ENCODE peak calls at places on chromosomes 7 and 10, in ten cellular contexts. One of them, this sample, is unnamed.

GRCh38 chr7:79529214-79529895 is 75.9 kb upstream of the MAGI2 start:
- DNase-seq in Ammon's horn: peak; percentile 25
- DNase-seq in HTR-8/SVneo: no peak
- DNase-seq in stimulated activated CD4-positive, alpha-beta T cell treated with anti-CD3 and anti-CD28 coated beads, Interleukin-12 subunit alpha, Interleukin-12 subunit beta, amount 100 ng/mL, for 48 hours: no peak
- DNase-seq in activated CD4-positive, alpha-beta T cell treated with anti-CD3 and anti-CD28 coated beads, Interleukin-2, amount 10 ng/mL, durations not matched to agents 7 days and 5 days: no peak
- DNase-seq in substantia nigra: no peak
- DNase-seq in stimulated activated CD8-positive, alpha-beta memory T cell treated with anti-CD3 and anti-CD28 coated beads, Interleukin-4, amount 100 ng/mL, for 1 hour: no peak
- DNase-seq in astrocyte of the spinal cord: no peak
- DNase-seq in AG04450: no peak
- DNase-seq in AML-193: no peak
- DNase-seq in this sample: no peak

GRCh38 chr7:725223-726005 is 1.1 kb upstream of the DNAAF5 start:
- DNase-seq in Ammon's horn: no peak
- DNase-seq in HTR-8/SVneo: no peak
- DNase-seq in stimulated activated CD4-positive, alpha-beta T cell treated with anti-CD3 and anti-CD28 coated beads, Interleukin-12 subunit alpha, Interleukin-12 subunit beta, amount 100 ng/mL, for 48 hours: no peak
- DNase-seq in activated CD4-positive, alpha-beta T cell treated with anti-CD3 and anti-CD28 coated beads, Interleukin-2, amount 10 ng/mL, durations not matched to agents 7 days and 5 days: peak; percentile 4
- DNase-seq in substantia nigra: no peak
- DNase-seq in stimulated activated CD8-positive, alpha-beta memory T cell treated with anti-CD3 and anti-CD28 coated beads, Interleukin-4, amount 100 ng/mL, for 1 hour: no peak
- DNase-seq in astrocyte of the spinal cord: peak; percentile 70
- DNase-seq in AG04450: no peak
- DNase-seq in AML-193: no peak
- DNase-seq in this sample: peak; percentile 76

GRCh38 chr7:7719235-7719634 is 828 bp upstream of the RPA3 start:
- DNase-seq in Ammon's horn: peak; percentile 76
- DNase-seq in HTR-8/SVneo: peak; percentile 72
- DNase-seq in stimulated activated CD4-positive, alpha-beta T cell treated with anti-CD3 and anti-CD28 coated beads, Interleukin-12 subunit alpha, Interleukin-12 subunit beta, amount 100 ng/mL, for 48 hours: peak; percentile 46
- DNase-seq in activated CD4-positive, alpha-beta T cell treated with anti-CD3 and anti-CD28 coated beads, Interleukin-2, amount 10 ng/mL, durations not matched to agents 7 days and 5 days: peak; percentile 54
- DNase-seq in substantia nigra: no peak
- DNase-seq in stimulated activated CD8-positive, alpha-beta memory T cell treated with anti-CD3 and anti-CD28 coated beads, Interleukin-4, amount 100 ng/mL, for 1 hour: no peak
- DNase-seq in astrocyte of the spinal cord: peak; percentile 95
- DNase-seq in AG04450: peak; percentile 94
- DNase-seq in AML-193: no peak
- DNase-seq in this sample: peak; percentile 88

GRCh38 chr7:55144333-55144954 is 125.6 kb downstream of the EGFR start:
- DNase-seq in Ammon's horn: no peak
- DNase-seq in HTR-8/SVneo: no peak
- DNase-seq in stimulated activated CD4-positive, alpha-beta T cell treated with anti-CD3 and anti-CD28 coated beads, Interleukin-12 subunit alpha, Interleukin-12 subunit beta, amount 100 ng/mL, for 48 hours: no peak
- DNase-seq in activated CD4-positive, alpha-beta T cell treated with anti-CD3 and anti-CD28 coated beads, Interleukin-2, amount 10 ng/mL, durations not matched to agents 7 days and 5 days: no peak
- DNase-seq in substantia nigra: no peak
- DNase-seq in stimulated activated CD8-positive, alpha-beta memory T cell treated with anti-CD3 and anti-CD28 coated beads, Interleukin-4, amount 100 ng/mL, for 1 hour: no peak
- DNase-seq in astrocyte of the spinal cord: no peak
- DNase-seq in AG04450: no peak
- DNase-seq in AML-193: no peak
- DNase-seq in this sample: no peak

GRCh38 chr7:99196536-99197288 is 11.2 kb downstream of the KPNA7 start:
- DNase-seq in Ammon's horn: no peak
- DNase-seq in HTR-8/SVneo: no peak
- DNase-seq in stimulated activated CD4-positive, alpha-beta T cell treated with anti-CD3 and anti-CD28 coated beads, Interleukin-12 subunit alpha, Interleukin-12 subunit beta, amount 100 ng/mL, for 48 hours: no peak
- DNase-seq in activated CD4-positive, alpha-beta T cell treated with anti-CD3 and anti-CD28 coated beads, Interleukin-2, amount 10 ng/mL, durations not matched to agents 7 days and 5 days: no peak
- DNase-seq in substantia nigra: no peak
- DNase-seq in stimulated activated CD8-positive, alpha-beta memory T cell treated with anti-CD3 and anti-CD28 coated beads, Interleukin-4, amount 100 ng/mL, for 1 hour: no peak
- DNase-seq in astrocyte of the spinal cord: peak; percentile 23
- DNase-seq in AG04450: no peak
- DNase-seq in AML-193: no peak
- DNase-seq in this sample: peak; percentile 8

GRCh38 chr7:116598278-116598677 is 73.4 kb downstream of the CAV1 start:
- DNase-seq in Ammon's horn: peak; percentile 19
- DNase-seq in HTR-8/SVneo: no peak
- DNase-seq in stimulated activated CD4-positive, alpha-beta T cell treated with anti-CD3 and anti-CD28 coated beads, Interleukin-12 subunit alpha, Interleukin-12 subunit beta, amount 100 ng/mL, for 48 hours: no peak
- DNase-seq in activated CD4-positive, alpha-beta T cell treated with anti-CD3 and anti-CD28 coated beads, Interleukin-2, amount 10 ng/mL, durations not matched to agents 7 days and 5 days: no peak
- DNase-seq in substantia nigra: peak; percentile 18
- DNase-seq in stimulated activated CD8-positive, alpha-beta memory T cell treated with anti-CD3 and anti-CD28 coated beads, Interleukin-4, amount 100 ng/mL, for 1 hour: no peak
- DNase-seq in astrocyte of the spinal cord: no peak
- DNase-seq in AG04450: no peak
- DNase-seq in AML-193: no peak
- DNase-seq in this sample: no peak

GRCh38 chr7:101936612-101937231 is 119.3 kb downstream of the CUX1 start:
- DNase-seq in Ammon's horn: no peak
- DNase-seq in HTR-8/SVneo: no peak
- DNase-seq in stimulated activated CD4-positive, alpha-beta T cell treated with anti-CD3 and anti-CD28 coated beads, Interleukin-12 subunit alpha, Interleukin-12 subunit beta, amount 100 ng/mL, for 48 hours: no peak
- DNase-seq in activated CD4-positive, alpha-beta T cell treated with anti-CD3 and anti-CD28 coated beads, Interleukin-2, amount 10 ng/mL, durations not matched to agents 7 days and 5 days: no peak
- DNase-seq in substantia nigra: no peak
- DNase-seq in stimulated activated CD8-positive, alpha-beta memory T cell treated with anti-CD3 and anti-CD28 coated beads, Interleukin-4, amount 100 ng/mL, for 1 hour: no peak
- DNase-seq in astrocyte of the spinal cord: peak; percentile 36
- DNase-seq in AG04450: no peak
- DNase-seq in AML-193: no peak
- DNase-seq in this sample: no peak

GRCh38 chr7:108340856-108341411 is 115.3 kb downstream of the NRCAM start:
- DNase-seq in Ammon's horn: no peak
- DNase-seq in HTR-8/SVneo: no peak
- DNase-seq in stimulated activated CD4-positive, alpha-beta T cell treated with anti-CD3 and anti-CD28 coated beads, Interleukin-12 subunit alpha, Interleukin-12 subunit beta, amount 100 ng/mL, for 48 hours: no peak
- DNase-seq in activated CD4-positive, alpha-beta T cell treated with anti-CD3 and anti-CD28 coated beads, Interleukin-2, amount 10 ng/mL, durations not matched to agents 7 days and 5 days: no peak
- DNase-seq in substantia nigra: no peak
- DNase-seq in stimulated activated CD8-positive, alpha-beta memory T cell treated with anti-CD3 and anti-CD28 coated beads, Interleukin-4, amount 100 ng/mL, for 1 hour: no peak
- DNase-seq in astrocyte of the spinal cord: no peak
- DNase-seq in AG04450: no peak
- DNase-seq in AML-193: no peak
- DNase-seq in this sample: no peak

GRCh38 chr7:90582164-90582563 is 14.0 kb upstream of the CDK14 start:
- DNase-seq in Ammon's horn: no peak
- DNase-seq in HTR-8/SVneo: no peak
- DNase-seq in stimulated activated CD4-positive, alpha-beta T cell treated with anti-CD3 and anti-CD28 coated beads, Interleukin-12 subunit alpha, Interleukin-12 subunit beta, amount 100 ng/mL, for 48 hours: no peak
- DNase-seq in activated CD4-positive, alpha-beta T cell treated with anti-CD3 and anti-CD28 coated beads, Interleukin-2, amount 10 ng/mL, durations not matched to agents 7 days and 5 days: no peak
- DNase-seq in substantia nigra: no peak
- DNase-seq in stimulated activated CD8-positive, alpha-beta memory T cell treated with anti-CD3 and anti-CD28 coated beads, Interleukin-4, amount 100 ng/mL, for 1 hour: no peak
- DNase-seq in astrocyte of the spinal cord: no peak
- DNase-seq in AG04450: no peak
- DNase-seq in AML-193: peak; percentile 6
- DNase-seq in this sample: no peak

GRCh38 chr10:60430017-60430416 is 40.3 kb upstream of the ANK3 start:
- DNase-seq in Ammon's horn: no peak
- DNase-seq in HTR-8/SVneo: no peak
- DNase-seq in stimulated activated CD4-positive, alpha-beta T cell treated with anti-CD3 and anti-CD28 coated beads, Interleukin-12 subunit alpha, Interleukin-12 subunit beta, amount 100 ng/mL, for 48 hours: no peak
- DNase-seq in activated CD4-positive, alpha-beta T cell treated with anti-CD3 and anti-CD28 coated beads, Interleukin-2, amount 10 ng/mL, durations not matched to agents 7 days and 5 days: no peak
- DNase-seq in substantia nigra: no peak
- DNase-seq in stimulated activated CD8-positive, alpha-beta memory T cell treated with anti-CD3 and anti-CD28 coated beads, Interleukin-4, amount 100 ng/mL, for 1 hour: no peak
- DNase-seq in astrocyte of the spinal cord: peak; percentile 89
- DNase-seq in AG04450: peak; percentile 36
- DNase-seq in AML-193: no peak
- DNase-seq in this sample: no peak

GRCh38 chr10:116947838-116948529 is 57.0 kb downstream of the SHTN1 start:
- DNase-seq in Ammon's horn: peak; percentile 45
- DNase-seq in HTR-8/SVneo: peak; percentile 22
- DNase-seq in stimulated activated CD4-positive, alpha-beta T cell treated with anti-CD3 and anti-CD28 coated beads, Interleukin-12 subunit alpha, Interleukin-12 subunit beta, amount 100 ng/mL, for 48 hours: no peak
- DNase-seq in activated CD4-positive, alpha-beta T cell treated with anti-CD3 and anti-CD28 coated beads, Interleukin-2, amount 10 ng/mL, durations not matched to agents 7 days and 5 days: no peak
- DNase-seq in substantia nigra: no peak
- DNase-seq in stimulated activated CD8-positive, alpha-beta memory T cell treated with anti-CD3 and anti-CD28 coated beads, Interleukin-4, amount 100 ng/mL, for 1 hour: no peak
- DNase-seq in astrocyte of the spinal cord: peak; percentile 32
- DNase-seq in AG04450: no peak
- DNase-seq in AML-193: no peak
- DNase-seq in this sample: peak; percentile 98

GRCh38 chr7:139777948-139778841 is at the start of gene HIPK2:
- DNase-seq in Ammon's horn: peak; percentile 82
- DNase-seq in HTR-8/SVneo: peak; percentile 60
- DNase-seq in stimulated activated CD4-positive, alpha-beta T cell treated with anti-CD3 and anti-CD28 coated beads, Interleukin-12 subunit alpha, Interleukin-12 subunit beta, amount 100 ng/mL, for 48 hours: peak; percentile 32
- DNase-seq in activated CD4-positive, alpha-beta T cell treated with anti-CD3 and anti-CD28 coated beads, Interleukin-2, amount 10 ng/mL, durations not matched to agents 7 days and 5 days: peak; percentile 71
- DNase-seq in substantia nigra: peak; percentile 40
- DNase-seq in stimulated activated CD8-positive, alpha-beta memory T cell treated with anti-CD3 and anti-CD28 coated beads, Interleukin-4, amount 100 ng/mL, for 1 hour: peak; percentile 50
- DNase-seq in astrocyte of the spinal cord: peak; percentile 73
- DNase-seq in AG04450: no peak
- DNase-seq in AML-193: peak; percentile 37
- DNase-seq in this sample: peak; percentile 15

GRCh38 chr7:13181221-13181620 is 493.8 kb downstream of the ARL4A start:
- DNase-seq in Ammon's horn: peak; percentile 24
- DNase-seq in HTR-8/SVneo: no peak
- DNase-seq in stimulated activated CD4-positive, alpha-beta T cell treated with anti-CD3 and anti-CD28 coated beads, Interleukin-12 subunit alpha, Interleukin-12 subunit beta, amount 100 ng/mL, for 48 hours: no peak
- DNase-seq in activated CD4-positive, alpha-beta T cell treated with anti-CD3 and anti-CD28 coated beads, Interleukin-2, amount 10 ng/mL, durations not matched to agents 7 days and 5 days: no peak
- DNase-seq in substantia nigra: no peak
- DNase-seq in stimulated activated CD8-positive, alpha-beta memory T cell treated with anti-CD3 and anti-CD28 coated beads, Interleukin-4, amount 100 ng/mL, for 1 hour: no peak
- DNase-seq in astrocyte of the spinal cord: no peak
- DNase-seq in AG04450: no peak
- DNase-seq in AML-193: no peak
- DNase-seq in this sample: no peak

GRCh38 chr10:99854860-99855259 is 72.4 kb downstream of the ABCC2 start:
- DNase-seq in Ammon's horn: peak; percentile 60
- DNase-seq in HTR-8/SVneo: peak; percentile 67
- DNase-seq in stimulated activated CD4-positive, alpha-beta T cell treated with anti-CD3 and anti-CD28 coated beads, Interleukin-12 subunit alpha, Interleukin-12 subunit beta, amount 100 ng/mL, for 48 hours: no peak
- DNase-seq in activated CD4-positive, alpha-beta T cell treated with anti-CD3 and anti-CD28 coated beads, Interleukin-2, amount 10 ng/mL, durations not matched to agents 7 days and 5 days: no peak
- DNase-seq in substantia nigra: no peak
- DNase-seq in stimulated activated CD8-positive, alpha-beta memory T cell treated with anti-CD3 and anti-CD28 coated beads, Interleukin-4, amount 100 ng/mL, for 1 hour: no peak
- DNase-seq in astrocyte of the spinal cord: peak; percentile 85
- DNase-seq in AG04450: peak; percentile 61
- DNase-seq in AML-193: no peak
- DNase-seq in this sample: peak; percentile 60

GRCh38 chr10:86757110-86757790 is 831 bp downstream of the BMPR1A start:
- DNase-seq in Ammon's horn: no peak
- DNase-seq in HTR-8/SVneo: no peak
- DNase-seq in stimulated activated CD4-positive, alpha-beta T cell treated with anti-CD3 and anti-CD28 coated beads, Interleukin-12 subunit alpha, Interleukin-12 subunit beta, amount 100 ng/mL, for 48 hours: no peak
- DNase-seq in activated CD4-positive, alpha-beta T cell treated with anti-CD3 and anti-CD28 coated beads, Interleukin-2, amount 10 ng/mL, durations not matched to agents 7 days and 5 days: peak; percentile 10
- DNase-seq in substantia nigra: peak; percentile 53
- DNase-seq in stimulated activated CD8-positive, alpha-beta memory T cell treated with anti-CD3 and anti-CD28 coated beads, Interleukin-4, amount 100 ng/mL, for 1 hour: no peak
- DNase-seq in astrocyte of the spinal cord: peak; percentile 67
- DNase-seq in AG04450: no peak
- DNase-seq in AML-193: no peak
- DNase-seq in this sample: no peak

GRCh38 chr7:30278386-30278785 is 6.0 kb upstream of the ZNRF2 start:
- DNase-seq in Ammon's horn: no peak
- DNase-seq in HTR-8/SVneo: no peak
- DNase-seq in stimulated activated CD4-positive, alpha-beta T cell treated with anti-CD3 and anti-CD28 coated beads, Interleukin-12 subunit alpha, Interleukin-12 subunit beta, amount 100 ng/mL, for 48 hours: no peak
- DNase-seq in activated CD4-positive, alpha-beta T cell treated with anti-CD3 and anti-CD28 coated beads, Interleukin-2, amount 10 ng/mL, durations not matched to agents 7 days and 5 days: no peak
- DNase-seq in substantia nigra: no peak
- DNase-seq in stimulated activated CD8-positive, alpha-beta memory T cell treated with anti-CD3 and anti-CD28 coated beads, Interleukin-4, amount 100 ng/mL, for 1 hour: no peak
- DNase-seq in astrocyte of the spinal cord: no peak
- DNase-seq in AG04450: no peak
- DNase-seq in AML-193: no peak
- DNase-seq in this sample: no peak

GRCh38 chr7:85237721-85238120 is 50.9 kb upstream of the SEMA3D start:
- DNase-seq in Ammon's horn: no peak
- DNase-seq in HTR-8/SVneo: no peak
- DNase-seq in stimulated activated CD4-positive, alpha-beta T cell treated with anti-CD3 and anti-CD28 coated beads, Interleukin-12 subunit alpha, Interleukin-12 subunit beta, amount 100 ng/mL, for 48 hours: no peak
- DNase-seq in activated CD4-positive, alpha-beta T cell treated with anti-CD3 and anti-CD28 coated beads, Interleukin-2, amount 10 ng/mL, durations not matched to agents 7 days and 5 days: no peak
- DNase-seq in substantia nigra: no peak
- DNase-seq in stimulated activated CD8-positive, alpha-beta memory T cell treated with anti-CD3 and anti-CD28 coated beads, Interleukin-4, amount 100 ng/mL, for 1 hour: no peak
- DNase-seq in astrocyte of the spinal cord: peak; percentile 68
- DNase-seq in AG04450: peak; percentile 66
- DNase-seq in AML-193: no peak
- DNase-seq in this sample: no peak

GRCh38 chr10:91607661-91608442 is 25.0 kb downstream of the PPP1R3C start:
- DNase-seq in Ammon's horn: no peak
- DNase-seq in HTR-8/SVneo: no peak
- DNase-seq in stimulated activated CD4-positive, alpha-beta T cell treated with anti-CD3 and anti-CD28 coated beads, Interleukin-12 subunit alpha, Interleukin-12 subunit beta, amount 100 ng/mL, for 48 hours: no peak
- DNase-seq in activated CD4-positive, alpha-beta T cell treated with anti-CD3 and anti-CD28 coated beads, Interleukin-2, amount 10 ng/mL, durations not matched to agents 7 days and 5 days: no peak
- DNase-seq in substantia nigra: no peak
- DNase-seq in stimulated activated CD8-positive, alpha-beta memory T cell treated with anti-CD3 and anti-CD28 coated beads, Interleukin-4, amount 100 ng/mL, for 1 hour: no peak
- DNase-seq in astrocyte of the spinal cord: peak; percentile 37
- DNase-seq in AG04450: no peak
- DNase-seq in AML-193: no peak
- DNase-seq in this sample: no peak

GRCh38 chr7:50588937-50589336 is 23.7 kb upstream of the DDC start:
- DNase-seq in Ammon's horn: no peak
- DNase-seq in HTR-8/SVneo: no peak
- DNase-seq in stimulated activated CD4-positive, alpha-beta T cell treated with anti-CD3 and anti-CD28 coated beads, Interleukin-12 subunit alpha, Interleukin-12 subunit beta, amount 100 ng/mL, for 48 hours: no peak
- DNase-seq in activated CD4-positive, alpha-beta T cell treated with anti-CD3 and anti-CD28 coated beads, Interleukin-2, amount 10 ng/mL, durations not matched to agents 7 days and 5 days: no peak
- DNase-seq in substantia nigra: no peak
- DNase-seq in stimulated activated CD8-positive, alpha-beta memory T cell treated with anti-CD3 and anti-CD28 coated beads, Interleukin-4, amount 100 ng/mL, for 1 hour: no peak
- DNase-seq in astrocyte of the spinal cord: no peak
- DNase-seq in AG04450: no peak
- DNase-seq in AML-193: no peak
- DNase-seq in this sample: no peak

GRCh38 chr7:103094102-103094501 is 19.2 kb downstream of the ARMC10 start:
- DNase-seq in Ammon's horn: peak; percentile 46
- DNase-seq in HTR-8/SVneo: no peak
- DNase-seq in stimulated activated CD4-positive, alpha-beta T cell treated with anti-CD3 and anti-CD28 coated beads, Interleukin-12 subunit alpha, Interleukin-12 subunit beta, amount 100 ng/mL, for 48 hours: no peak
- DNase-seq in activated CD4-positive, alpha-beta T cell treated with anti-CD3 and anti-CD28 coated beads, Interleukin-2, amount 10 ng/mL, durations not matched to agents 7 days and 5 days: no peak
- DNase-seq in substantia nigra: no peak
- DNase-seq in stimulated activated CD8-positive, alpha-beta memory T cell treated with anti-CD3 and anti-CD28 coated beads, Interleukin-4, amount 100 ng/mL, for 1 hour: no peak
- DNase-seq in astrocyte of the spinal cord: no peak
- DNase-seq in AG04450: no peak
- DNase-seq in AML-193: no peak
- DNase-seq in this sample: no peak

GRCh38 chr7:28573059-28573553 is 160.8 kb downstream of the CREB5 start:
- DNase-seq in Ammon's horn: peak; percentile 12
- DNase-seq in HTR-8/SVneo: no peak
- DNase-seq in stimulated activated CD4-positive, alpha-beta T cell treated with anti-CD3 and anti-CD28 coated beads, Interleukin-12 subunit alpha, Interleukin-12 subunit beta, amount 100 ng/mL, for 48 hours: no peak
- DNase-seq in activated CD4-positive, alpha-beta T cell treated with anti-CD3 and anti-CD28 coated beads, Interleukin-2, amount 10 ng/mL, durations not matched to agents 7 days and 5 days: no peak
- DNase-seq in substantia nigra: no peak
- DNase-seq in stimulated activated CD8-positive, alpha-beta memory T cell treated with anti-CD3 and anti-CD28 coated beads, Interleukin-4, amount 100 ng/mL, for 1 hour: no peak
- DNase-seq in astrocyte of the spinal cord: peak; percentile 75
- DNase-seq in AG04450: no peak
- DNase-seq in AML-193: no peak
- DNase-seq in this sample: peak; percentile 42

GRCh38 chr7:134071355-134072331 is 55.5 kb upstream of the LRGUK start:
- DNase-seq in Ammon's horn: no peak
- DNase-seq in HTR-8/SVneo: no peak
- DNase-seq in stimulated activated CD4-positive, alpha-beta T cell treated with anti-CD3 and anti-CD28 coated beads, Interleukin-12 subunit alpha, Interleukin-12 subunit beta, amount 100 ng/mL, for 48 hours: no peak
- DNase-seq in activated CD4-positive, alpha-beta T cell treated with anti-CD3 and anti-CD28 coated beads, Interleukin-2, amount 10 ng/mL, durations not matched to agents 7 days and 5 days: no peak
- DNase-seq in substantia nigra: no peak
- DNase-seq in stimulated activated CD8-positive, alpha-beta memory T cell treated with anti-CD3 and anti-CD28 coated beads, Interleukin-4, amount 100 ng/mL, for 1 hour: no peak
- DNase-seq in astrocyte of the spinal cord: no peak
- DNase-seq in AG04450: no peak
- DNase-seq in AML-193: no peak
- DNase-seq in this sample: no peak

GRCh38 chr10:72239409-72239808 is 23.3 kb upstream of the ASCC1 start:
- DNase-seq in Ammon's horn: no peak
- DNase-seq in HTR-8/SVneo: no peak
- DNase-seq in stimulated activated CD4-positive, alpha-beta T cell treated with anti-CD3 and anti-CD28 coated beads, Interleukin-12 subunit alpha, Interleukin-12 subunit beta, amount 100 ng/mL, for 48 hours: no peak
- DNase-seq in activated CD4-positive, alpha-beta T cell treated with anti-CD3 and anti-CD28 coated beads, Interleukin-2, amount 10 ng/mL, durations not matched to agents 7 days and 5 days: no peak
- DNase-seq in substantia nigra: no peak
- DNase-seq in stimulated activated CD8-positive, alpha-beta memory T cell treated with anti-CD3 and anti-CD28 coated beads, Interleukin-4, amount 100 ng/mL, for 1 hour: no peak
- DNase-seq in astrocyte of the spinal cord: no peak
- DNase-seq in AG04450: no peak
- DNase-seq in AML-193: no peak
- DNase-seq in this sample: peak; percentile 73

GRCh38 chr7:57415326-57415725 is 34.7 kb upstream of the ZNF716 start:
- DNase-seq in Ammon's horn: no peak
- DNase-seq in HTR-8/SVneo: no peak
- DNase-seq in stimulated activated CD4-positive, alpha-beta T cell treated with anti-CD3 and anti-CD28 coated beads, Interleukin-12 subunit alpha, Interleukin-12 subunit beta, amount 100 ng/mL, for 48 hours: no peak
- DNase-seq in activated CD4-positive, alpha-beta T cell treated with anti-CD3 and anti-CD28 coated beads, Interleukin-2, amount 10 ng/mL, durations not matched to agents 7 days and 5 days: no peak
- DNase-seq in substantia nigra: no peak
- DNase-seq in stimulated activated CD8-positive, alpha-beta memory T cell treated with anti-CD3 and anti-CD28 coated beads, Interleukin-4, amount 100 ng/mL, for 1 hour: no peak
- DNase-seq in astrocyte of the spinal cord: no peak
- DNase-seq in AG04450: no peak
- DNase-seq in AML-193: no peak
- DNase-seq in this sample: no peak

This sample was measured in MV-4-11.